ENCODE peak calls at places on chromosomes 12 and 14, in five cellular contexts. One of them, this sample, is unnamed.

GRCh38 chr14:84927096-84927910 is 602.6 kb upstream of the FLRT2 start:
- DNase-seq in H4: no peak
- DNase-seq in caudate nucleus: no peak
- DNase-seq in posterior cingulate gyrus: no peak
- DNase-seq in stimulated activated CD4-positive, alpha-beta T cell treated with anti-CD3 and anti-CD28 coated beads, Interleukin-15, amount 100 ng/mL, for 24 hours: no peak
- DNase-seq in this sample: no peak

GRCh38 chr14:75591331-75591946 is 13.0 kb downstream of the FLVCR2 start:
- DNase-seq in H4: no peak
- DNase-seq in caudate nucleus: no peak
- DNase-seq in posterior cingulate gyrus: no peak
- DNase-seq in stimulated activated CD4-positive, alpha-beta T cell treated with anti-CD3 and anti-CD28 coated beads, Interleukin-15, amount 100 ng/mL, for 24 hours: no peak
- DNase-seq in this sample: no peak

GRCh38 chr12:107337354-107338095 is 244.2 kb upstream of the CRY1 start:
- DNase-seq in H4: no peak
- DNase-seq in caudate nucleus: no peak
- DNase-seq in posterior cingulate gyrus: no peak
- DNase-seq in stimulated activated CD4-positive, alpha-beta T cell treated with anti-CD3 and anti-CD28 coated beads, Interleukin-15, amount 100 ng/mL, for 24 hours: peak; percentile 41
- DNase-seq in this sample: no peak

GRCh38 chr14:97212399-97212798 is 415.2 kb downstream of the VRK1 start:
- DNase-seq in H4: no peak
- DNase-seq in caudate nucleus: no peak
- DNase-seq in posterior cingulate gyrus: no peak
- DNase-seq in stimulated activated CD4-positive, alpha-beta T cell treated with anti-CD3 and anti-CD28 coated beads, Interleukin-15, amount 100 ng/mL, for 24 hours: no peak
- DNase-seq in this sample: no peak

GRCh38 chr14:92481386-92481785 is 32.2 kb upstream of the RIN3 start:
- DNase-seq in H4: no peak
- DNase-seq in caudate nucleus: no peak
- DNase-seq in posterior cingulate gyrus: no peak
- DNase-seq in stimulated activated CD4-positive, alpha-beta T cell treated with anti-CD3 and anti-CD28 coated beads, Interleukin-15, amount 100 ng/mL, for 24 hours: no peak
- DNase-seq in this sample: no peak

GRCh38 chr14:95157987-95158712 is 821 bp upstream of the DICER1 start:
- DNase-seq in H4: no peak
- DNase-seq in caudate nucleus: no peak
- DNase-seq in posterior cingulate gyrus: no peak
- DNase-seq in stimulated activated CD4-positive, alpha-beta T cell treated with anti-CD3 and anti-CD28 coated beads, Interleukin-15, amount 100 ng/mL, for 24 hours: peak; percentile 35
- DNase-seq in this sample: no peak

GRCh38 chr14:21379338-21379737 is 4.5 kb downstream of the SUPT16H start:
- DNase-seq in H4: no peak
- DNase-seq in caudate nucleus: no peak
- DNase-seq in posterior cingulate gyrus: no peak
- DNase-seq in stimulated activated CD4-positive, alpha-beta T cell treated with anti-CD3 and anti-CD28 coated beads, Interleukin-15, amount 100 ng/mL, for 24 hours: no peak
- DNase-seq in this sample: no peak

GRCh38 chr14:101813833-101814232 is 52.3 kb downstream of the PPP2R5C start:
- DNase-seq in H4: no peak
- DNase-seq in caudate nucleus: no peak
- DNase-seq in posterior cingulate gyrus: no peak
- DNase-seq in stimulated activated CD4-positive, alpha-beta T cell treated with anti-CD3 and anti-CD28 coated beads, Interleukin-15, amount 100 ng/mL, for 24 hours: no peak
- DNase-seq in this sample: no peak

GRCh38 chr12:113403435-113404415 is at the start of gene SDS:
- DNase-seq in H4: peak; percentile 14
- DNase-seq in caudate nucleus: peak; percentile 21
- DNase-seq in posterior cingulate gyrus: peak; percentile 81
- DNase-seq in stimulated activated CD4-positive, alpha-beta T cell treated with anti-CD3 and anti-CD28 coated beads, Interleukin-15, amount 100 ng/mL, for 24 hours: no peak
- DNase-seq in this sample: no peak

GRCh38 chr12:38547586-38547985 is 231.0 kb downstream of the ALG10B start:
- DNase-seq in H4: no peak
- DNase-seq in caudate nucleus: no peak
- DNase-seq in posterior cingulate gyrus: no peak
- DNase-seq in stimulated activated CD4-positive, alpha-beta T cell treated with anti-CD3 and anti-CD28 coated beads, Interleukin-15, amount 100 ng/mL, for 24 hours: no peak
- DNase-seq in this sample: no peak

GRCh38 chr12:115075552-115076170 is 391.7 kb upstream of the TBX3 start:
- DNase-seq in H4: peak; percentile 13
- DNase-seq in caudate nucleus: no peak
- DNase-seq in posterior cingulate gyrus: no peak
- DNase-seq in stimulated activated CD4-positive, alpha-beta T cell treated with anti-CD3 and anti-CD28 coated beads, Interleukin-15, amount 100 ng/mL, for 24 hours: no peak
- DNase-seq in this sample: no peak

GRCh38 chr14:54947230-54947629 is 44.6 kb upstream of the GCH1 start:
- DNase-seq in H4: no peak
- DNase-seq in caudate nucleus: no peak
- DNase-seq in posterior cingulate gyrus: no peak
- DNase-seq in stimulated activated CD4-positive, alpha-beta T cell treated with anti-CD3 and anti-CD28 coated beads, Interleukin-15, amount 100 ng/mL, for 24 hours: no peak
- DNase-seq in this sample: no peak

GRCh38 chr12:19409376-19409775 is 29.9 kb upstream of the AEBP2 start:
- DNase-seq in H4: no peak
- DNase-seq in caudate nucleus: no peak
- DNase-seq in posterior cingulate gyrus: no peak
- DNase-seq in stimulated activated CD4-positive, alpha-beta T cell treated with anti-CD3 and anti-CD28 coated beads, Interleukin-15, amount 100 ng/mL, for 24 hours: no peak
- DNase-seq in this sample: no peak

GRCh38 chr12:102539651-102540553 is 59.5 kb upstream of the IGF1 start:
- DNase-seq in H4: peak; percentile 33
- DNase-seq in caudate nucleus: no peak
- DNase-seq in posterior cingulate gyrus: no peak
- DNase-seq in stimulated activated CD4-positive, alpha-beta T cell treated with anti-CD3 and anti-CD28 coated beads, Interleukin-15, amount 100 ng/mL, for 24 hours: no peak
- DNase-seq in this sample: peak; percentile 52

GRCh38 chr12:121801601-121802484 is 2.0 kb upstream of the SETD1B start:
- DNase-seq in H4: no peak
- DNase-seq in caudate nucleus: no peak
- DNase-seq in posterior cingulate gyrus: no peak
- DNase-seq in stimulated activated CD4-positive, alpha-beta T cell treated with anti-CD3 and anti-CD28 coated beads, Interleukin-15, amount 100 ng/mL, for 24 hours: no peak
- DNase-seq in this sample: no peak

GRCh38 chr12:74641262-74641661 is 103.6 kb downstream of the ATXN7L3B start:
- DNase-seq in H4: no peak
- DNase-seq in caudate nucleus: no peak
- DNase-seq in posterior cingulate gyrus: no peak
- DNase-seq in stimulated activated CD4-positive, alpha-beta T cell treated with anti-CD3 and anti-CD28 coated beads, Interleukin-15, amount 100 ng/mL, for 24 hours: no peak
- DNase-seq in this sample: no peak

GRCh38 chr14:35285168-35285990 is 6.8 kb upstream of the PSMA6 start:
- DNase-seq in H4: no peak
- DNase-seq in caudate nucleus: no peak
- DNase-seq in posterior cingulate gyrus: no peak
- DNase-seq in stimulated activated CD4-positive, alpha-beta T cell treated with anti-CD3 and anti-CD28 coated beads, Interleukin-15, amount 100 ng/mL, for 24 hours: peak; percentile 45
- DNase-seq in this sample: no peak

GRCh38 chr12:118463677-118464076 is 87.3 kb downstream of the SUDS3 start:
- DNase-seq in H4: no peak
- DNase-seq in caudate nucleus: no peak
- DNase-seq in posterior cingulate gyrus: no peak
- DNase-seq in stimulated activated CD4-positive, alpha-beta T cell treated with anti-CD3 and anti-CD28 coated beads, Interleukin-15, amount 100 ng/mL, for 24 hours: no peak
- DNase-seq in this sample: no peak

GRCh38 chr12:15778126-15778525 is 11.1 kb downstream of the EPS8 start:
- DNase-seq in H4: no peak
- DNase-seq in caudate nucleus: no peak
- DNase-seq in posterior cingulate gyrus: no peak
- DNase-seq in stimulated activated CD4-positive, alpha-beta T cell treated with anti-CD3 and anti-CD28 coated beads, Interleukin-15, amount 100 ng/mL, for 24 hours: no peak
- DNase-seq in this sample: no peak

GRCh38 chr12:64610660-64611429 is 550 bp downstream of the RASSF3 start:
- DNase-seq in H4: no peak
- DNase-seq in caudate nucleus: no peak
- DNase-seq in posterior cingulate gyrus: peak; percentile 79
- DNase-seq in stimulated activated CD4-positive, alpha-beta T cell treated with anti-CD3 and anti-CD28 coated beads, Interleukin-15, amount 100 ng/mL, for 24 hours: peak; percentile 80
- DNase-seq in this sample: peak; percentile 61

GRCh38 chr12:601976-602699 is 61.1 kb downstream of the NINJ2 start:
- DNase-seq in H4: no peak
- DNase-seq in caudate nucleus: no peak
- DNase-seq in posterior cingulate gyrus: no peak
- DNase-seq in stimulated activated CD4-positive, alpha-beta T cell treated with anti-CD3 and anti-CD28 coated beads, Interleukin-15, amount 100 ng/mL, for 24 hours: no peak
- DNase-seq in this sample: no peak

GRCh38 chr12:63276537-63277365 is 125.8 kb upstream of the AVPR1A start:
- DNase-seq in H4: peak; percentile 26
- DNase-seq in caudate nucleus: no peak
- DNase-seq in posterior cingulate gyrus: no peak
- DNase-seq in stimulated activated CD4-positive, alpha-beta T cell treated with anti-CD3 and anti-CD28 coated beads, Interleukin-15, amount 100 ng/mL, for 24 hours: peak; percentile 17
- DNase-seq in this sample: no peak

GRCh38 chr12:83106873-83107272 is 420.2 kb downstream of the TMTC2 start:
- DNase-seq in H4: no peak
- DNase-seq in caudate nucleus: no peak
- DNase-seq in posterior cingulate gyrus: no peak
- DNase-seq in stimulated activated CD4-positive, alpha-beta T cell treated with anti-CD3 and anti-CD28 coated beads, Interleukin-15, amount 100 ng/mL, for 24 hours: no peak
- DNase-seq in this sample: no peak

GRCh38 chr14:103517172-103517566 is 5.5 kb downstream of the CKB start:
- DNase-seq in H4: no peak
- DNase-seq in caudate nucleus: no peak
- DNase-seq in posterior cingulate gyrus: peak; percentile 68
- DNase-seq in stimulated activated CD4-positive, alpha-beta T cell treated with anti-CD3 and anti-CD28 coated beads, Interleukin-15, amount 100 ng/mL, for 24 hours: no peak
- DNase-seq in this sample: no peak

GRCh38 chr14:99634443-99634842 is 10.5 kb upstream of the HHIPL1 start:
- DNase-seq in H4: no peak
- DNase-seq in caudate nucleus: no peak
- DNase-seq in posterior cingulate gyrus: no peak
- DNase-seq in stimulated activated CD4-positive, alpha-beta T cell treated with anti-CD3 and anti-CD28 coated beads, Interleukin-15, amount 100 ng/mL, for 24 hours: no peak
- DNase-seq in this sample: no peak

GRCh38 chr14:64865992-64866391 is 13.7 kb downstream of the SPTB start:
- DNase-seq in H4: no peak
- DNase-seq in caudate nucleus: no peak
- DNase-seq in posterior cingulate gyrus: no peak
- DNase-seq in stimulated activated CD4-positive, alpha-beta T cell treated with anti-CD3 and anti-CD28 coated beads, Interleukin-15, amount 100 ng/mL, for 24 hours: no peak
- DNase-seq in this sample: no peak

GRCh38 chr14:103056322-103057027 is 874 bp downstream of the CDC42BPB start:
- DNase-seq in H4: peak; percentile 64
- DNase-seq in caudate nucleus: no peak
- DNase-seq in posterior cingulate gyrus: no peak
- DNase-seq in stimulated activated CD4-positive, alpha-beta T cell treated with anti-CD3 and anti-CD28 coated beads, Interleukin-15, amount 100 ng/mL, for 24 hours: no peak
- DNase-seq in this sample: peak; percentile 75

GRCh38 chr12:120110550-120111501 is 5.7 kb downstream of the RAB35 start:
- DNase-seq in H4: no peak
- DNase-seq in caudate nucleus: no peak
- DNase-seq in posterior cingulate gyrus: no peak
- DNase-seq in stimulated activated CD4-positive, alpha-beta T cell treated with anti-CD3 and anti-CD28 coated beads, Interleukin-15, amount 100 ng/mL, for 24 hours: peak; percentile 63
- DNase-seq in this sample: no peak

GRCh38 chr14:100408350-100409015 is 85.3 kb downstream of the SLC25A47 start:
- DNase-seq in H4: peak; percentile 80
- DNase-seq in caudate nucleus: no peak
- DNase-seq in posterior cingulate gyrus: no peak
- DNase-seq in stimulated activated CD4-positive, alpha-beta T cell treated with anti-CD3 and anti-CD28 coated beads, Interleukin-15, amount 100 ng/mL, for 24 hours: no peak
- DNase-seq in this sample: peak; percentile 64

GRCh38 chr14:50335389-50335788 is 23.3 kb downstream of the DMAC2L start:
- DNase-seq in H4: no peak
- DNase-seq in caudate nucleus: peak; percentile 17
- DNase-seq in posterior cingulate gyrus: peak; percentile 80
- DNase-seq in stimulated activated CD4-positive, alpha-beta T cell treated with anti-CD3 and anti-CD28 coated beads, Interleukin-15, amount 100 ng/mL, for 24 hours: no peak
- DNase-seq in this sample: no peak

GRCh38 chr12:68641138-68641537 is 30.4 kb downstream of the RAP1B start:
- DNase-seq in H4: peak; percentile 14
- DNase-seq in caudate nucleus: no peak
- DNase-seq in posterior cingulate gyrus: no peak
- DNase-seq in stimulated activated CD4-positive, alpha-beta T cell treated with anti-CD3 and anti-CD28 coated beads, Interleukin-15, amount 100 ng/mL, for 24 hours: peak; percentile 66
- DNase-seq in this sample: no peak

GRCh38 chr12:21773263-21773741 is 1.2 kb downstream of the KCNJ8 start:
- DNase-seq in H4: peak; percentile 19
- DNase-seq in caudate nucleus: no peak
- DNase-seq in posterior cingulate gyrus: peak; percentile 71
- DNase-seq in stimulated activated CD4-positive, alpha-beta T cell treated with anti-CD3 and anti-CD28 coated beads, Interleukin-15, amount 100 ng/mL, for 24 hours: peak; percentile 20
- DNase-seq in this sample: no peak

GRCh38 chr14:75372260-75372659 is 55.6 kb upstream of the JDP2 start:
- DNase-seq in H4: no peak
- DNase-seq in caudate nucleus: peak; percentile 45
- DNase-seq in posterior cingulate gyrus: peak; percentile 84
- DNase-seq in stimulated activated CD4-positive, alpha-beta T cell treated with anti-CD3 and anti-CD28 coated beads, Interleukin-15, amount 100 ng/mL, for 24 hours: no peak
- DNase-seq in this sample: no peak

GRCh38 chr14:75063491-75064204 is at the start of gene ACYP1:
- DNase-seq in H4: peak; percentile 70
- DNase-seq in caudate nucleus: peak; percentile 80
- DNase-seq in posterior cingulate gyrus: peak; percentile 98
- DNase-seq in stimulated activated CD4-positive, alpha-beta T cell treated with anti-CD3 and anti-CD28 coated beads, Interleukin-15, amount 100 ng/mL, for 24 hours: peak; percentile 94
- DNase-seq in this sample: peak; percentile 53

GRCh38 chr14:38255408-38255672 is 553 bp downstream of the CLEC14A start:
- DNase-seq in H4: no peak
- DNase-seq in caudate nucleus: no peak
- DNase-seq in posterior cingulate gyrus: peak; percentile 81
- DNase-seq in stimulated activated CD4-positive, alpha-beta T cell treated with anti-CD3 and anti-CD28 coated beads, Interleukin-15, amount 100 ng/mL, for 24 hours: peak; percentile 24
- DNase-seq in this sample: no peak

GRCh38 chr12:48996794-48997718 is 2.1 kb downstream of the DDN start:
- DNase-seq in H4: no peak
- DNase-seq in caudate nucleus: peak; percentile 49
- DNase-seq in posterior cingulate gyrus: peak; percentile 93
- DNase-seq in stimulated activated CD4-positive, alpha-beta T cell treated with anti-CD3 and anti-CD28 coated beads, Interleukin-15, amount 100 ng/mL, for 24 hours: peak; percentile 82
- DNase-seq in this sample: no peak

GRCh38 chr12:94561943-94562411 is 88.4 kb downstream of the TMCC3 start:
- DNase-seq in H4: peak; percentile 28
- DNase-seq in caudate nucleus: peak; percentile 59
- DNase-seq in posterior cingulate gyrus: peak; percentile 93
- DNase-seq in stimulated activated CD4-positive, alpha-beta T cell treated with anti-CD3 and anti-CD28 coated beads, Interleukin-15, amount 100 ng/mL, for 24 hours: peak; percentile 13
- DNase-seq in this sample: no peak

GRCh38 chr12:108649126-108649525 is 15.4 kb upstream of the SELPLG start:
- DNase-seq in H4: no peak
- DNase-seq in caudate nucleus: no peak
- DNase-seq in posterior cingulate gyrus: no peak
- DNase-seq in stimulated activated CD4-positive, alpha-beta T cell treated with anti-CD3 and anti-CD28 coated beads, Interleukin-15, amount 100 ng/mL, for 24 hours: no peak
- DNase-seq in this sample: no peak